ENCODE peak calls at places on chromosomes 7 and 10, in five cellular contexts. Y, P, Z, R and S are unnamed samples.

GRCh38 chr10:130218181-130218641 is 82.0 kb downstream of the GLRX3 start:
- DNase-seq in Y (no peak), R (peak; percentile 18), P (no peak), Z (no peak), S (no peak)

GRCh38 chr10:98415710-98416077 is 712 bp upstream of the PYROXD2 start:
- DNase-seq in Y (no peak), P (peak; percentile 35), R (no peak), Z (no peak), S (no peak)

GRCh38 chr10:20265146-20265545 is 448.9 kb downstream of the PLXDC2 start:
- DNase-seq in Z (peak; percentile 62), Y (no peak), P (peak; percentile 15), R (no peak), S (no peak)

GRCh38 chr7:18845700-18846099 is 271.7 kb downstream of the TWIST1 start:
- DNase-seq in P (no peak), Y (no peak), Z (no peak), R (no peak), S (no peak)

GRCh38 chr10:62083868-62084267 is 182.4 kb downstream of the ARID5B start:
- DNase-seq in Z (no peak), P (peak; percentile 72), R (no peak), Y (no peak), S (no peak)

GRCh38 chr10:49408437-49409306 is 12.8 kb upstream of the DRGX start:
- DNase-seq in Z (no peak), Y (no peak), P (no peak), R (peak; percentile 64), S (no peak)

GRCh38 chr7:120874722-120875121 is 16.8 kb upstream of the TSPAN12 start:
- DNase-seq in P (no peak), R (no peak), Y (no peak), Z (no peak), S (no peak)

GRCh38 chr10:132608511-132609195 is 71.1 kb downstream of the INPP5A start:
- DNase-seq in P (no peak), R (no peak), Z (no peak), Y (no peak), S (no peak)

GRCh38 chr7:129376076-129376777 is 58.0 kb upstream of the STRIP2 start:
- DNase-seq in Y (no peak), Z (peak; percentile 28), P (peak; percentile 41), R (no peak), S (no peak)

GRCh38 chr7:117272360-117272759 is 50.5 kb downstream of the WNT2 start:
- DNase-seq in R (no peak), P (no peak), Z (no peak), Y (no peak), S (no peak)

GRCh38 chr10:72334832-72335393 is 19.8 kb downstream of the DNAJB12 start:
- DNase-seq in P (peak; percentile 98), R (peak; percentile 70), Z (no peak), Y (no peak), S (no peak)

GRCh38 chr10:29392376-29393021 is 103.6 kb downstream of the LYZL1 start:
- DNase-seq in P (peak; percentile 59), R (peak; percentile 50), Z (peak; percentile 8), Y (no peak), S (peak; percentile 32)

GRCh38 chr10:23155166-23155565 is 36.9 kb upstream of the PTF1A start:
- DNase-seq in Z (no peak), P (no peak), R (no peak), Y (no peak), S (no peak)

GRCh38 chr7:158992759-158993158 is 136.4 kb downstream of the DYNC2I1 start:
- DNase-seq in R (peak; percentile 40), Z (no peak), Y (no peak), P (no peak), S (no peak)

GRCh38 chr7:4665661-4666060 is 16.4 kb upstream of the FOXK1 start:
- DNase-seq in R (no peak), P (peak; percentile 92), Z (peak; percentile 44), Y (no peak), S (no peak)

GRCh38 chr7:2523461-2523905 is 3.9 kb downstream of the LFNG start:
- DNase-seq in R (peak; percentile 79), P (no peak), Z (no peak), Y (no peak), S (no peak)

GRCh38 chr7:159027091-159027802 is 117.4 kb downstream of the VIPR2 start:
- DNase-seq in Z (no peak), R (peak; percentile 20), P (no peak), Y (no peak), S (no peak)

GRCh38 chr10:12638103-12638502 is 288.8 kb downstream of the CAMK1D start:
- DNase-seq in P (peak; percentile 30), Z (no peak), Y (no peak), R (no peak), S (no peak)

GRCh38 chr10:122504551-122504950 is 43.2 kb downstream of the HTRA1 start:
- DNase-seq in P (peak; percentile 49), R (no peak), Y (no peak), Z (no peak), S (no peak)

GRCh38 chr7:72490301-72490700 is 78.2 kb upstream of the CALN1 start:
- DNase-seq in R (no peak), Y (no peak), Z (no peak), P (no peak), S (no peak)

GRCh38 chr10:625335-625699 is 64.2 kb downstream of the DIP2C start:
- DNase-seq in Z (no peak), P (peak; percentile 88), Y (no peak), R (no peak), S (no peak)

GRCh38 chr10:112202561-112203241 is 19.1 kb upstream of the GPAM start:
- DNase-seq in Y (no peak), R (no peak), P (no peak), Z (no peak), S (no peak)

GRCh38 chr10:22823109-22823508 is 104.7 kb upstream of the ARMC3 start:
- DNase-seq in Z (no peak), P (peak; percentile 92), R (no peak), Y (no peak), S (no peak)

GRCh38 chr7:50556247-50556976 is 8.8 kb downstream of the DDC start:
- DNase-seq in P (no peak), Z (peak; percentile 42), Y (no peak), R (no peak), S (no peak)

GRCh38 chr7:30921951-30922401 is 10.3 kb downstream of the AQP1 start:
- DNase-seq in R (peak; percentile 17), P (no peak), Z (no peak), Y (no peak), S (no peak)

GRCh38 chr7:4144801-4145470 is 537.2 kb upstream of the FOXK1 start:
- DNase-seq in Z (no peak), R (peak; percentile 61), Y (no peak), P (peak; percentile 18), S (peak; percentile 57)

DNA sequence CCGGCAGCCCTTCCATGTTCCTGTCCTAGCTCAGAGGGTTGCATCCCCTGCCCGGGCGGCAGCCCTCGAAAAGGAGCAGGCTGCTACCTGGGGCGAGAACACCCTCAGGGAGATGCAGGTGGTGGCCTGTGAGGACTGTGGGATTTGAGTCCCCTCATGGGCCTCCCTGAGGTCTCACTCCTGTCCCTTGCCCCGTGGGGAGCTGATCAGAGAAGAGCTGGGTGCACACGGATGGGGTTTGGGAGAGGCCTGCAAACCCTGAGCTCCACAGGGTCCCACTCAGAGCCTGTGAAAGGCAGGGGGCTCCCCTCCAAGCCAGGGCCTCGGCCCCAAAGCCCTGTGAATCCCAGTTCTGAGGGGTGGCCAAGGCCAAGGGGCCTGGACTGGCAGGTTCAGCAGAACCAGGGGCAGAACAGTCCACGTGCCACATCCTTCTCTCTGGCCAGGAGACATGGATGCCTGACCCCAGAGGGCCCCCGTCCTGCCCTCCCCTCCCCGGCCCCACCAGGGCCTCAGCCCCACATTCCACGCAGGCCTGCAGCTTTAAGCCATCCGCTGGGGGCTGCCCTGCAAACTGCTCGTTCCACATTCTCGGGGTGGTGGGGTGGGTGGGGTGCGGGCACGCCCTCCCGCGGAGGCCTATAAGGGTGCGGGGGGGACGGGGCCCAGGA is at the start of gene CYP2W1:
- DNase-seq in R (no peak), P (no peak), Z (no peak), Y (no peak), S (no peak)
- H2BK12ac ChIP-seq in R (no peak within 1 kb of the TSS), P (no peak within 1 kb of the TSS), Z (no peak within 1 kb of the TSS), Y (no peak within 1 kb of the TSS), S (peak within 1 kb of the TSS; percentile 58)

GRCh38 chr10:58282615-58283014 is 13.7 kb downstream of the CISD1 start:
- DNase-seq in P (no peak), Y (no peak), Z (peak; percentile 19), R (no peak), S (no peak)

GRCh38 chr10:58278962-58279307 is 10.0 kb downstream of the CISD1 start:
- DNase-seq in P (no peak), R (no peak), Y (no peak), Z (no peak), S (no peak)

GRCh38 chr10:58278274-58278961 is 9.5 kb downstream of the CISD1 start:
- DNase-seq in P (no peak), R (no peak), Y (no peak), Z (no peak), S (no peak)

GRCh38 chr10:58280485-58280884 is 11.5 kb downstream of the CISD1 start:
- DNase-seq in R (no peak), P (no peak), Y (no peak), Z (peak; percentile 43), S (no peak)

DNA sequence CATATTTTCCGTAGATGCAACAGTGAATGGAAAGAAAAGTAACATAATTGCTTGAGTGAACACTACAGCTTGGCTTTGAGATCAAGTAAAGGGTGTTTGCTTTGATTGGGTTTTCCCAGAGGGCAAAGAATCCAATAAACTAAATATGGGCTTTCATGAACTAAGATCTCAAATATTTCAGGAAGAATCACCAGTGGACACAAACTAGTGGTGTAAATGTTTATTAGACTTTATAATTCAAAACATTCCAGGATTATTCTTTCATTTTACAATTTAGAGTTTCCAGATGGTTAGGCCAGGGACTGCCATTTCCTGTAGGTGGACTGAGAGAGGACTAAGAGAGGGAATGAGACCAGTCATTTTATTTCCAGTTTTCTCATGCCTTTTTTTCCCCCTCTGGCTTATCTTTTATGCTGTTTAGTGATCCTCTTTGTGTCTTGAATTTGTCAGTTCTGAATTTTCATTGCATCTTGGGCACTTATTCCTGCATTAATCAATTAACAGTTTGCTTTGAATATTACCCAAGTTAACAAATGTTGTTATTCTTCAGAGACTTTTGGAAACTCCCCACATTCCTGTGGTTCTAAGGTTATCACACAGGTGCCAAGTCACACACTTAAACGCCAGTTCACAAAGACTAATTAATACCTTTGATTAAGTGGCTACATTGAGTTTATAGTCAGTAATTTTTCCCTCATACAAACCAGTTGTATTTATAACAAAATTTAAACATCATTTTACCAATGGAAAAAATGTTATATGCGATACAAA is 12.2 kb downstream of the CISD1 start:
- DNase-seq in Y (no peak), Z (no peak), P (no peak), R (no peak), S (no peak)
- H3K14ac ChIP-seq in Y (no peak overlapping the region), Z (no peak overlapping the region), P (no peak overlapping the region), R (no peak overlapping the region), S (no peak overlapping the region)

GRCh38 chr7:155001756-155002410 is 1.0 kb downstream of the PAXIP1 start:
- DNase-seq in Y (no peak), P (peak; percentile 12), R (no peak), Z (no peak), S (no peak)
- H2BK12ac ChIP-seq in Y (no peak overlapping the region), P (peak overlapping the region; percentile 3), R (no peak overlapping the region), Z (no peak overlapping the region), S (no peak overlapping the region)

GRCh38 chr10:125012851-125013528 is 71.1 kb downstream of the ZRANB1 start:
- DNase-seq in P (no peak), Z (no peak), Y (no peak), R (no peak), S (no peak)
- H3K14ac ChIP-seq in P (no peak overlapping the region), Z (no peak overlapping the region), Y (no peak overlapping the region), R (no peak overlapping the region), S (no peak overlapping the region)